ENCODE peak calls at places on chromosomes 2 and 18, in five cellular contexts. One of them, this sample, is unnamed.

GRCh38 chr2:23826079-23826478 is 100.8 kb downstream of the ATAD2B start:
- DNase-seq in activated naive CD4-positive, alpha-beta T cell: no peak
- DNase-seq in bronchial epithelial cell: no peak
- DNase-seq in HEK293T: no peak
- DNase-seq in fibroblast of villous mesenchyme: no peak
- DNase-seq in this sample: no peak

GRCh38 chr2:41410011-41410410 is 637.8 kb upstream of the PKDCC start:
- DNase-seq in activated naive CD4-positive, alpha-beta T cell: no peak
- DNase-seq in bronchial epithelial cell: no peak
- DNase-seq in HEK293T: no peak
- DNase-seq in fibroblast of villous mesenchyme: no peak
- DNase-seq in this sample: no peak

GRCh38 chr18:69845588-69846506 is 101.8 kb downstream of the CD226 start:
- DNase-seq in activated naive CD4-positive, alpha-beta T cell: no peak
- DNase-seq in bronchial epithelial cell: peak
- DNase-seq in HEK293T: peak
- DNase-seq in fibroblast of villous mesenchyme: peak
- DNase-seq in this sample: no peak

GRCh38 chr2:85799215-85799956 is 45.6 kb downstream of the ATOH8 start:
- DNase-seq in activated naive CD4-positive, alpha-beta T cell: no peak
- DNase-seq in bronchial epithelial cell: peak
- DNase-seq in HEK293T: no peak
- DNase-seq in fibroblast of villous mesenchyme: no peak
- DNase-seq in this sample: peak

GRCh38 chr2:178947006-178947405 is 102.9 kb downstream of the CCDC141 start:
- DNase-seq in activated naive CD4-positive, alpha-beta T cell: no peak
- DNase-seq in bronchial epithelial cell: no peak
- DNase-seq in HEK293T: no peak
- DNase-seq in fibroblast of villous mesenchyme: no peak
- DNase-seq in this sample: no peak

GRCh38 chr2:225400060-225400511 is 576 bp downstream of the NYAP2 start:
- DNase-seq in activated naive CD4-positive, alpha-beta T cell: no peak
- DNase-seq in bronchial epithelial cell: peak
- DNase-seq in HEK293T: peak
- DNase-seq in fibroblast of villous mesenchyme: peak
- DNase-seq in this sample: peak

GRCh38 chr2:100953406-100954043 is 48.6 kb upstream of the RPL31 start:
- DNase-seq in activated naive CD4-positive, alpha-beta T cell: no peak
- DNase-seq in bronchial epithelial cell: no peak
- DNase-seq in HEK293T: no peak
- DNase-seq in fibroblast of villous mesenchyme: no peak
- DNase-seq in this sample: no peak

GRCh38 chr2:24011278-24012104 is 1.6 kb downstream of the MFSD2B start:
- DNase-seq in activated naive CD4-positive, alpha-beta T cell: no peak
- DNase-seq in bronchial epithelial cell: no peak
- DNase-seq in HEK293T: no peak
- DNase-seq in fibroblast of villous mesenchyme: no peak
- DNase-seq in this sample: no peak

GRCh38 chr2:27765621-27766286 is 5.8 kb upstream of the MRPL33 start:
- DNase-seq in activated naive CD4-positive, alpha-beta T cell: no peak
- DNase-seq in bronchial epithelial cell: peak
- DNase-seq in HEK293T: no peak
- DNase-seq in fibroblast of villous mesenchyme: peak
- DNase-seq in this sample: peak

GRCh38 chr2:11655495-11655894 is 14.5 kb downstream of the NTSR2 start:
- DNase-seq in activated naive CD4-positive, alpha-beta T cell: no peak
- DNase-seq in bronchial epithelial cell: no peak
- DNase-seq in HEK293T: no peak
- DNase-seq in fibroblast of villous mesenchyme: peak
- DNase-seq in this sample: no peak

GRCh38 chr2:19195681-19196080 is 162.7 kb downstream of the OSR1 start:
- DNase-seq in activated naive CD4-positive, alpha-beta T cell: no peak
- DNase-seq in bronchial epithelial cell: peak
- DNase-seq in HEK293T: no peak
- DNase-seq in fibroblast of villous mesenchyme: no peak
- DNase-seq in this sample: no peak